ENCODE peak calls at places on chromosomes 12 and 14, in nine cellular contexts. P is tibial nerve, X is uterus, D is prostate gland, B is endodermal cell, F is colonic mucosa, S is A549, H is cardiac muscle cell, T is Panc1. K is an unnamed sample. For H3K9me3, the result is how much of the 10 kb centered on the place peaks cover.

GRCh38 chr14:103693514-103693913 is 21.7 kb downstream of the XRCC3 start:
- DNase-seq in P (peak), X (peak), D (peak), B (no peak), F (peak), S (no peak), H (no peak), T (no peak), K (no peak)

GRCh38 chr12:46267618-46268348 is 1.1 kb downstream of the SLC38A1 start:
- DNase-seq in P (no peak), X (no peak), D (peak), B (peak), F (peak), S (no peak), H (peak), T (no peak), K (peak)

GRCh38 chr12:20567413-20567812 is 127.7 kb upstream of the SLCO1C1 start:
- DNase-seq in P (no peak), X (no peak), D (no peak), B (no peak), F (no peak), S (no peak), H (no peak), T (no peak), K (no peak)

GRCh38 chr14:90239139-90239538 is 17.2 kb upstream of the PSMC1 start:
- DNase-seq in P (no peak), X (no peak), D (no peak), B (no peak), F (no peak), S (no peak), H (no peak), T (no peak), K (no peak)

GRCh38 chr12:121786441-121786825 is 7.1 kb downstream of the RHOF start:
- DNase-seq in P (no peak), X (peak), D (no peak), B (no peak), F (peak), S (peak), H (no peak), T (no peak), K (no peak)

GRCh38 chr12:54561164-54561563 is 11.8 kb downstream of the PDE1B start:
- DNase-seq in P (no peak), X (peak), D (no peak), B (peak), F (peak), S (no peak), H (peak), T (no peak), K (no peak)

GRCh38 chr14:55440385-55440784 is at the start of gene TBPL2:
- DNase-seq in P (no peak), X (no peak), D (no peak), B (peak), F (no peak), S (no peak), H (no peak), T (no peak), K (no peak)

GRCh38 chr12:89597770-89598169 is 71.9 kb upstream of the POC1B start:
- DNase-seq in P (no peak), X (no peak), D (no peak), B (no peak), F (no peak), S (no peak), H (no peak), T (no peak), K (no peak)

GRCh38 chr14:101496779-101497420 is 64.4 kb upstream of the DIO3 start:
- DNase-seq in P (peak), X (peak), D (no peak), B (peak), F (no peak), S (no peak), H (no peak), T (no peak), K (peak)

GRCh38 chr12:111462134-111462821 is 56.6 kb downstream of the SH2B3 start:
- DNase-seq in P (no peak), X (no peak), D (no peak), B (no peak), F (no peak), S (no peak), H (no peak), T (no peak), K (no peak)

GRCh38 chr12:74906224-74906623 is 303.4 kb downstream of the KCNC2 start:
- DNase-seq in P (no peak), X (no peak), D (no peak), B (no peak), F (no peak), S (no peak), H (no peak), T (no peak), K (no peak)
- TF ChIP-seq CTCF in P (no peak), X (no peak), D (no peak), B (peak), F (no peak), S (no peak), H (no peak), T (peak), K (no peak)

DNA sequence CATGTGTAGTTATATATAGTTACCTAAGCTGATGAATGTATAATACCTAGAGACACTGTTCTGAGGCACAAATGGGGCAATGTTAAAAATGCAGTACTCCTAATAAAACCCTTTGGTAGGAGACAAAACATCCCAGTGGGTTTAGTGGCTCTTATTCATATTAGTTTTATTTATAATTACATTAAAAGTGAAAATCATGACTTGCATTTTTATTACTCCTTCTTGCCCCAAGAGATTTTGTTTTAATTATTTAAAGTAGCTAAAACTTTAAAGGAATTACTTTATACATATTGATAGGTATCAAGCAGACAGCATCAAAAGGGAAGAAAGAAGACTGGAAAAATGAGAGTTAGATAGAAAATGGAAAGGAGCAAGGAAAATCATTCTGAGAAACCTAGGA is 688.6 kb downstream of the GALC start:
- DNase-seq in P (no peak), X (no peak), D (no peak), B (no peak), F (no peak), S (no peak), H (no peak), T (no peak), K (no peak)
- H3K9me3 ChIP-seq in P (under half), X (under half), D (under half), B (under half), F (under half), S (under half), H (under half), T (under half), K (under half)

DNA sequence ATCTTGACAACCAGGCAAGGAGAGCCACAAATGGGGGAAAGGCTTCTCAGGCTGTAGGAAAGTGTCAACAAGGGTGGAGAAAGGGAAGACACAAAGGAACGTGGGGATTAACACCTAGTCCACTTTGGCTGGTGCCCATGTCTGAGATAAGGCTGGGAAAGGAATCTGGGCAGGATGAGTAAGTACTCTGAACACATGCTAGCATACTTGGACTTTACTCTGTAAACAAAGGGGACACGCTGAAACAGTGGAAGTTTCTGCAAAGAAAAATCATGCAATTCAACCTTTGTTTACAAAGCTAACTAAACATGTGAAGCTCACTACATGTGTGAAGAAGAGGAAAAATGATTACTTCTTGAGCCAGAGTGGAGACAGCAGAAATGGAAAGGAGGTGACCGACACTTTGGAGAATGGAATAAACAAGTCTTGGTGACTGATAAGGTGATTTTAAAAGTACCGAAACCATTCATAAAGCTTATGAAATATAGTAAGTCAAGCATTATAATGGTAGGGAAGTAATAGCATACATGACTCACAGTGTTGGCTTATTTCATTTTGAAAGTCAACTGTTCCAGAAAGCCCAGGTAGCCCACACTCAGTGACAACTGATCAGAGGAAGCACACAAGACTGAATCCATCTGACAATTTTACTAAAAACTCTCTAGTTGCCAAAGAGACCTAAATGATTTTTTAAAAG is 13.2 kb downstream of the CPNE8 start:
- DNase-seq in P (no peak), X (no peak), D (no peak), B (no peak), F (peak), S (peak), H (no peak), T (no peak), K (no peak)
- H3K27ac ChIP-seq in P (no peak), X (no peak), D (no peak), B (no peak), F (peak), S (peak), H (no peak), T (no peak), K (no peak)

DNA sequence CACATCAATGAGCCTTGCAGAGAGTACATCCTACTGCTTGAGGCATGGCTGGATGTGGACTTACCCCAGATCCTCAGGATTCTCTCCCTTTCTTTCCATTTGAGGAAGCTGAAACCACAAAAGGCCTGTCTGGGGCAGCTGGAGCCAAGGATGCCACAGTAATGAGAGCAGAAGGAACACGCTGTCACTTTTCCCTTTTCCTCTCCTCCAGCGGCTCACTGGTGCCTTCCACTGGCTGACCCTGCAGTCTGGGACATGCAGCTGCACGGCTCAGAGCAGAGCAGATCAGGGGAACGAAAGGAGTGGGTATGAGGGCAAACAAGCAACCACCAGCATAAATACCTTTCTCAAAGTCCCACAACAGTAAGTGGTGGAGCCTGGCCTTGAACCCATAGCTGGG is 78.2 kb downstream of the GAS2L3 start:
- DNase-seq in P (no peak), X (no peak), D (no peak), B (peak), F (no peak), S (no peak), H (no peak), T (no peak), K (no peak)
- TF ChIP-seq CTCF in P (no peak), X (no peak), D (no peak), B (peak), F (no peak), S (no peak), H (no peak), T (no peak), K (no peak)

DNA sequence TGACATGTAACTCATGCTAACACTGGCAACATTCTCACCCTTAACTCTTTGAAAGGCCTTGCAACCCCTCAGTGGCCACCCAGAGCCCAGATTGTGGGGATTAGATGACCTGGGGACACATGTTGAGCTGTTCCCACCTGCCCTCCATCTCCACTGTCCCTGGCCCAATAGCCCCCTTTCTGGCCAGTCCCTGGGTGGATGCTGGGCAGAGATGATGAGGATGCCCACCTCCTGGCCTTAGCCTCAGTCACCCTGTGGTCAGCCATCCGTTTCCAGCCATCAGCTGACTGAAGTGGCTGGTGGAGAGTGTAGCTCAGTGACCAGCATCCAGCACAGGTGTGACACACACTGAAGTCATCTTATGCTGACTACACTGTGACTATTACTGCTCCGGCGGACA is 4.7 kb downstream of the ANHX start:
- DNase-seq in P (no peak), X (no peak), D (no peak), B (peak), F (no peak), S (no peak), H (no peak), T (no peak), K (no peak)
- H3K9me3 ChIP-seq in P (under half), X (under half), D (under half), B (half or more), F (under half), S (half or more), H (under half), T (under half), K (under half)

GRCh38 chr12:3045494-3045893 is 31.7 kb upstream of the TSPAN9 start:
- DNase-seq in P (no peak), X (no peak), D (no peak), B (no peak), F (no peak), S (no peak), H (no peak), T (no peak), K (no peak)

GRCh38 chr12:3046441-3047200 is 30.6 kb upstream of the TSPAN9 start:
- DNase-seq in P (no peak), X (no peak), D (no peak), B (no peak), F (no peak), S (no peak), H (peak), T (no peak), K (no peak)

GRCh38 chr12:3047961-3048360 is 29.2 kb upstream of the TSPAN9 start:
- DNase-seq in P (no peak), X (no peak), D (no peak), B (peak), F (no peak), S (no peak), H (no peak), T (no peak), K (no peak)

GRCh38 chr12:3044141-3044630 is 33.0 kb upstream of the TSPAN9 start:
- DNase-seq in P (no peak), X (no peak), D (no peak), B (no peak), F (no peak), S (no peak), H (no peak), T (no peak), K (no peak)

GRCh38 chr12:3045989-3046388 is 31.2 kb upstream of the TSPAN9 start:
- DNase-seq in P (no peak), X (no peak), D (no peak), B (no peak), F (no peak), S (no peak), H (no peak), T (no peak), K (no peak)
- H3K27ac ChIP-seq in P (no peak), X (no peak), D (no peak), B (no peak), F (no peak), S (no peak), H (no peak), T (no peak), K (no peak)

DNA sequence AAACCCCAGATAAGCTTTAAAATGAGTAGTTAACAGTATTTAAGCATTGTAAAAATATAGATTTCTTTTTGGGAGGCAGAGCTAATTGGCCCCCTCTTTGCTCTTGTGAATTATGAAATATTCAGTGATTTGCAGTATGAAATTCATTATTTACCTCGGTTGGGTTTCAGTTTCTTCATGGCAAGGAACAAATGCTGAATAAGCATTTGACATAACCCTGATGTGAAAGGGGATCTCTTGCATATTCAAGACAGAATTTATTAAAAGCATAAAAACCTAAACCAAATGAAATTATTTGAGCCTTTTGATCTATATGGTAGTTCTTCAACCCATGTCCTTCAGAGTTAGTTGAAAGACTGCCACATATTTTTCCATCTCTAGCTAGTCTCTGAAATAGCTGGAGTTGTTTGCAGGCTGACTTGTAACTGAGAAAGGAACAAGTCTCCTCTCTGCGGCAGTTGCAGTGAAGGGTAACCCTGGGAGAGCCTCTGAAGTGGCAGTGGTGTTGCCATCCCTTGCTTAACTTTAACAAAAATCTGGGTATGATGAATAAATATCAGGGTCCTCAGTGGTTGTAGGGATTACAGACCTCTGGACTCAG is 692 bp downstream of the AKAP6 start:
- DNase-seq in P (no peak), X (no peak), D (no peak), B (no peak), F (no peak), S (no peak), H (no peak), T (no peak), K (no peak)
- TF ChIP-seq CTCF in P (no peak), X (no peak), D (no peak), B (no peak), F (no peak), S (no peak), H (no peak), T (no peak), K (no peak)

GRCh38 chr14:21993070-21993469 is 319.5 kb upstream of the OR4E1 start:
- DNase-seq in P (no peak), X (no peak), D (no peak), B (no peak), F (no peak), S (no peak), H (no peak), T (no peak), K (no peak)

GRCh38 chr14:21995332-21995731 is 321.7 kb upstream of the OR4E1 start:
- DNase-seq in P (no peak), X (no peak), D (no peak), B (no peak), F (no peak), S (no peak), H (no peak), T (no peak), K (no peak)

GRCh38 chr14:21999400-21999799 is 325.8 kb upstream of the OR4E1 start:
- DNase-seq in P (no peak), X (no peak), D (no peak), B (no peak), F (no peak), S (no peak), H (no peak), T (no peak), K (no peak)

GRCh38 chr14:21993837-21994236 is 320.2 kb upstream of the OR4E1 start:
- DNase-seq in P (no peak), X (no peak), D (no peak), B (no peak), F (no peak), S (no peak), H (no peak), T (no peak), K (no peak)

GRCh38 chr14:21997300-21997699 is 323.7 kb upstream of the OR4E1 start:
- DNase-seq in P (no peak), X (no peak), D (no peak), B (peak), F (no peak), S (no peak), H (peak), T (no peak), K (peak)
- H3K9me3 ChIP-seq in P (under half), X (under half), D (under half), B (under half), F (under half), S (under half), H (under half), T (under half), K (under half)

DNA sequence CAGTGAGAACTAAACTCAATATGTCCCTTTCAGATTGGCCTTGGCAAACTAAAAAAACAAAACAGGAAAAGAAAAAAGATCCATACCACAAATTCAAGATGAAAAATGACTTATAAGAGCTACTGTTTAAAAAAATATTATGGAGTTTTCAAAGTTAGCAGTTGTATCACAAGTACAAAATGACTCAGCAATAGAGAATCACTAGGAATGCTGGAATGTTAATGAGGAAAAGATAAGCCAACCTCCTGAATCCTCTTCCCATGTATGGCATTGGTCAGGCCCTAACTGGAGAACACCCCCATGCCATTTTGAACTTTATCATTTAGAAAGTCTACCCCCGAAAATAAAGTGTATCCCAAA is 62.2 kb downstream of the PPP1R36 start:
- DNase-seq in P (no peak), X (no peak), D (no peak), B (no peak), F (no peak), S (peak), H (peak), T (no peak), K (no peak)
- H3K27ac ChIP-seq in P (no peak), X (peak), D (peak), B (no peak), F (peak), S (peak), H (peak), T (no peak), K (no peak)

DNA sequence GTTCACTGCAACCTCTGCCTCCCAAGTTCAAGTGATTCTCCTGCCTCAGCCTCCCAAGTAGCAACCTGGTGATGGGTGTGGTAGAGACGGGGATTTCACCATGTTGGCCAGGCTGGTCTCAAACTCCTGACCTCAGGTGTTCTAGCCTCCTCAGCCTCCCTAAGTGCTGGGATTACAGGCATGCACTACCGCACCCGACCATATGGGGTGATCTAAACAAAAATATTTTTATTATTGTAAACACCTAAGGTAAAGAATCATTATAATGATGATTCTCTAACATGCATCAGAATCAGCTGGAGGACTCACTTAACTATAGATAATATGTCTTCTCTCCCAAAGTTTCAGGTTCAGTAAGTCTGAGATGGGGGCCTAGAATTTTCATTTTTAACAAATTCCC is 96.2 kb upstream of the ALG10 start:
- DNase-seq in P (no peak), X (no peak), D (no peak), B (no peak), F (no peak), S (no peak), H (no peak), T (no peak), K (no peak)
- TF ChIP-seq CTCF in P (no peak), X (no peak), D (no peak), B (peak), F (no peak), S (no peak), H (no peak), T (no peak), K (no peak)